ENCODE peak calls at places on chromosomes 5 and 9, in seven cellular contexts. W is RWPE1; V is mucosa of descending colon; D is colonic mucosa; P is fibroblast of pulmonary artery; E is CD4-positive, alpha-beta T cell; B is AG10803. Y is an unnamed sample.
A peak's percentile ranks its signal among the peaks of the same experiment; 100 is the strongest.

GRCh38 chr5:56123531-56124243 is 109.4 kb downstream of the ANKRD55 start:
- DNase-seq in W (peak; percentile 93), D (peak; percentile 34), E (no peak), B (peak; percentile 99), V (peak; percentile 24), P (peak; percentile 99), Y (no peak)

GRCh38 chr9:32969270-32969669 is 32.2 kb downstream of the APTX start:
- DNase-seq in W (no peak), B (peak; percentile 67), V (no peak), D (no peak), E (no peak), P (no peak), Y (no peak)

GRCh38 chr9:125519741-125520140 is 187.3 kb downstream of the MAPKAP1 start:
- DNase-seq in E (no peak), D (no peak), B (no peak), W (no peak), V (no peak), P (no peak), Y (no peak)

GRCh38 chr5:138408023-138408422 is 30.8 kb upstream of the REEP2 start:
- DNase-seq in W (no peak), D (peak; percentile 21), V (peak; percentile 20), E (no peak), B (peak; percentile 5), P (no peak), Y (no peak)

GRCh38 chr5:66739923-66740322 is 143.7 kb downstream of the MAST4 start:
- DNase-seq in V (no peak), W (no peak), E (no peak), P (no peak), D (no peak), B (no peak), Y (no peak)

GRCh38 chr5:77771452-77771851 is 4.7 kb downstream of the TBCA start:
- DNase-seq in W (no peak), P (no peak), V (no peak), E (no peak), B (no peak), D (no peak), Y (no peak)

GRCh38 chr9:19232830-19233194 is 2.3 kb downstream of the DENND4C start:
- DNase-seq in P (peak; percentile 60), B (peak; percentile 33), V (no peak), E (no peak), W (no peak), D (no peak), Y (no peak)

GRCh38 chr5:134603059-134603458 is 29.6 kb downstream of the SAR1B start:
- DNase-seq in E (no peak), V (no peak), W (peak; percentile 45), P (peak; percentile 41), D (no peak), B (peak; percentile 20), Y (no peak)

GRCh38 chr9:122941560-122942234 is 877 bp downstream of the RABGAP1 start:
- DNase-seq in D (peak; percentile 51), V (peak; percentile 37), P (peak; percentile 55), B (peak; percentile 73), E (no peak), W (peak; percentile 50), Y (no peak)

GRCh38 chr9:134323741-134324358 is 2.4 kb upstream of the RXRA start:
- DNase-seq in B (peak; percentile 41), E (no peak), D (peak; percentile 78), V (peak; percentile 84), P (no peak), W (peak; percentile 94), Y (no peak)

GRCh38 chr9:93093081-93093448 is 3.0 kb upstream of the CARD19 start:
- DNase-seq in E (no peak), W (no peak), B (no peak), D (no peak), P (no peak), V (no peak), Y (peak; percentile 0)

GRCh38 chr5:150129813-150130492 is 25.7 kb downstream of the PDGFRB start:
- DNase-seq in B (peak; percentile 70), P (peak; percentile 82), E (peak; percentile 16), D (peak; percentile 84), V (peak; percentile 83), W (peak; percentile 86), Y (peak; percentile 86)

GRCh38 chr5:14871084-14871572 is 450 bp downstream of the ANKH start:
- DNase-seq in V (peak; percentile 57), B (no peak), W (no peak), D (peak; percentile 54), P (no peak), E (no peak), Y (no peak)

GRCh38 chr9:125214186-125214585 is 13.8 kb downstream of the RABEPK start:
- DNase-seq in P (no peak), D (no peak), V (no peak), W (no peak), E (no peak), B (no peak), Y (no peak)

GRCh38 chr9:68629042-68629441 is 76.0 kb upstream of the PIP5K1B start:
- DNase-seq in E (no peak), V (no peak), W (no peak), D (no peak), B (no peak), P (no peak), Y (no peak)

GRCh38 chr5:62791059-62791458 is 212.4 kb downstream of the LRRC70 start:
- DNase-seq in D (no peak), W (no peak), E (no peak), B (no peak), P (peak; percentile 52), V (no peak), Y (no peak)
- TF ChIP-seq CTCF in D (no peak), W (no peak), E (no peak), B (peak; percentile 6), P (peak; percentile 52), V (no peak), Y (peak; percentile 15)

GRCh38 chr9:37262410-37262809 is 142.0 kb downstream of the ZCCHC7 start:
- DNase-seq in D (no peak), B (peak; percentile 8), E (no peak), P (peak; percentile 63), V (no peak), W (no peak), Y (no peak)
- TF ChIP-seq CTCF in D (no peak), B (peak; percentile 43), E (peak; percentile 13), P (peak; percentile 80), V (no peak), W (peak; percentile 13), Y (peak; percentile 72)

DNA sequence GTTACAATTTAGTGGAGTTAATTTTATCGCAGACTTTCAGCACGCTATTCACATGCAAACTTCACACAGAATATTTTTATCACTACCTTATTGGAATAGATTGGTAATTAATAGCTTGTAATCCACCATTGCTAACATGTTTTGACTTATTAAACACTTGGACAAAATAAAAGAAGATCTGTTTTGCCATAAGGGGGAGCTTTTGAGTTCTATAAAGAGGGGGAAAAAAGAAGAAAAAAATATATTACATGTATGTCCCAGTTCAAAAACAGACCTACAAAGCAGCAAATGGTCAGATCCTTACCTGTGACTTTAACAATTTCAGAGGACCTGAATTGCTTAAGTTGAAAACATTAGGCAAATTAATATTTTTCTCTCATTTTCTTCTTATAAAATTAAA is 1.2 kb upstream of the PAPPA start:
- DNase-seq in D (no peak), W (no peak), P (no peak), B (peak; percentile 75), E (no peak), V (no peak), Y (no peak)
- TF ChIP-seq CTCF in D (no peak), W (peak; percentile 46), P (peak; percentile 47), B (peak; percentile 59), E (no peak), V (no peak), Y (peak; percentile 41)

GRCh38 chr9:3419892-3420291 is 105.9 kb downstream of the RFX3 start:
- DNase-seq in B (no peak), V (no peak), P (no peak), E (no peak), D (no peak), W (no peak), Y (no peak)
- TF ChIP-seq CTCF in B (no peak), V (no peak), P (no peak), E (no peak), D (no peak), W (no peak), Y (no peak)

GRCh38 chr9:136206602-136207333 is 1.8 kb upstream of the LHX3 start:
- DNase-seq in V (no peak), E (no peak), D (no peak), W (no peak), P (no peak), B (no peak), Y (no peak)
- TF ChIP-seq CTCF in V (no peak), E (no peak), D (no peak), W (no peak), P (no peak), B (no peak), Y (no peak)

GRCh38 chr9:137818286-137818685 is 59.3 kb upstream of the CACNA1B start:
- DNase-seq in D (no peak), B (no peak), P (no peak), W (no peak), V (no peak), E (no peak), Y (no peak)

GRCh38 chr9:137815256-137816255 is 62.0 kb upstream of the CACNA1B start:
- DNase-seq in D (no peak), P (no peak), E (no peak), B (no peak), V (no peak), W (no peak), Y (no peak)

GRCh38 chr9:137814841-137815240 is 62.7 kb upstream of the CACNA1B start:
- DNase-seq in B (no peak), E (no peak), P (no peak), D (no peak), V (no peak), W (no peak), Y (no peak)

GRCh38 chr9:137817236-137818200 is 60.1 kb upstream of the CACNA1B start:
- DNase-seq in P (no peak), E (no peak), V (no peak), B (no peak), W (no peak), D (no peak), Y (no peak)

DNA sequence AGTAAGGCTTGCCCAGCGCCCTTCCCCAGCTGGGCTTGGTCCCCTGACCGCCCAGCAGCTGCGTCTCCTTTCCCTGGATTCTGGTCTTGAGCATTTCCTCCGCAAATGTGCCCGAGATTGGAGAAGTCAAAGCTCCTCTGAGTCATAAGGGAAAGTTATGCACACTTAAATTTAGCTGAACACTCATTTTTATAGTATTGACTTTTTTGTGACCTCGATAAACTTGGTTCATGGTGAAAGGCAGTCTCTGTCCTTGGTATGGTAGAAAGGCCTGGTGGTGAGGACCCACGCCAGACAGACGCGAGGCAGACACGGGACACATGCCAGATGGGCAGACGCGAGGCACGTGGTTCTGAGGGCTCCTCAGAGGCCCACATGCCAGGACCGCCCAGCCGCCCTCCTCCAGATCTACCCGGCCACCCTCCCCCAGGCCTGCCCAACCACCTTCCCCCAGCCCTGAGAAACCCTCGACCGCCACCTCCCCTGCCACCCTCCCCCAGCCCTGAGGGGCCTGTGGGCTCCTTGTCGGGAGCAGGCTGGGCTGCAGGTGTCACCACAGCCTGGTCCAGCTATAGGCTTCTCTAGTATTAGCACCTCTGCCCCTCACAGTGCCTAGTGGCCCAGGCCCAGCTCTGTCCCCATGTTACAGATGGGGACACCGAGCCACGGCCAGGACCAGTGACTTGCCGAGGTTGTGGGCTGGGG is 60.9 kb upstream of the CACNA1B start:
- DNase-seq in B (no peak), D (no peak), W (no peak), P (no peak), V (no peak), E (no peak), Y (no peak)
- TF ChIP-seq CTCF in B (no peak), D (no peak), W (no peak), P (no peak), V (no peak), E (no peak), Y (no peak)

Y was measured in D721Med.